ENCODE peak calls at places on chromosomes 5 and 9, in four cellular contexts. F is WTC11, E is HepG2, X is K562. W is an unnamed sample.

GRCh38 chr9:34179528-34180138 is 790 bp downstream of the UBAP1 start:
- DNase-seq in E (no peak), X (no peak), F (no peak), W (peak; percentile 58)

GRCh38 chr9:131530930-131531832 is at the start of gene UCK1:
- DNase-seq in X (peak; percentile 99), E (peak; percentile 42), F (peak; percentile 79), W (peak; percentile 83)

GRCh38 chr9:92245005-92245797 is 48.3 kb downstream of the IARS1 start:
- DNase-seq in F (no peak), E (no peak), X (no peak), W (no peak)

GRCh38 chr5:111530298-111530740 is 18.0 kb upstream of the STARD4 start:
- DNase-seq in X (peak; percentile 60), F (no peak), E (peak; percentile 15), W (peak; percentile 90)

GRCh38 chr9:36127652-36128244 is 8.8 kb upstream of the GLIPR2 start:
- DNase-seq in X (no peak), E (no peak), F (no peak), W (no peak)

GRCh38 chr9:10806873-10807272 is 194.1 kb upstream of the PTPRD start:
- DNase-seq in F (no peak), X (no peak), E (no peak), W (no peak)

GRCh38 chr9:3043369-3043768 is 199.5 kb upstream of the PUM3 start:
- DNase-seq in E (no peak), X (no peak), F (no peak), W (no peak)

GRCh38 chr9:134940236-134941208 is 22.8 kb upstream of the FCN1 start:
- DNase-seq in E (no peak), X (no peak), F (no peak), W (no peak)

GRCh38 chr5:91219803-91220371 is 163.2 kb downstream of the ARRDC3 start:
- DNase-seq in F (no peak), X (peak; percentile 29), E (no peak), W (peak; percentile 24)

GRCh38 chr9:17134843-17135577 is at the start of gene CNTLN:
- DNase-seq in X (no peak), F (peak; percentile 98), E (peak; percentile 67), W (peak; percentile 93)

GRCh38 chr5:150497274-150497988 is 10.5 kb upstream of the NDST1 start:
- DNase-seq in X (no peak), E (no peak), F (no peak), W (peak; percentile 99)

GRCh38 chr5:10595305-10595677 is 31.4 kb downstream of the ANKRD33B start:
- DNase-seq in E (no peak), F (no peak), X (no peak), W (no peak)

GRCh38 chr9:18905033-18905882 is 127.8 kb downstream of the SAXO1 start:
- DNase-seq in X (no peak), E (no peak), F (no peak), W (no peak)

GRCh38 chr5:6722015-6722414 is 8.8 kb downstream of the TENT4A start:
- DNase-seq in X (no peak), F (no peak), E (no peak), W (no peak)

GRCh38 chr9:110891760-110892159 is 146.5 kb downstream of the LPAR1 start:
- DNase-seq in X (no peak), F (no peak), E (no peak), W (no peak)

GRCh38 chr9:92108122-92108521 is 7.1 kb downstream of the SPTLC1 start:
- DNase-seq in E (no peak), F (no peak), X (no peak), W (no peak)

GRCh38 chr9:114287763-114288232 is 35.1 kb upstream of the ORM1 start:
- DNase-seq in E (no peak), F (no peak), X (no peak), W (no peak)

GRCh38 chr9:128409998-128410397 is 10.7 kb upstream of the CERCAM start:
- DNase-seq in X (peak; percentile 33), F (peak; percentile 50), E (peak; percentile 24), W (peak; percentile 59)

GRCh38 chr5:160199410-160199911 is 29.8 kb upstream of the FABP6 start:
- DNase-seq in E (no peak), F (peak; percentile 72), X (peak; percentile 87), W (peak; percentile 77)

GRCh38 chr5:66694036-66694435 is 97.8 kb downstream of the MAST4 start:
- DNase-seq in F (no peak), E (no peak), X (no peak), W (no peak)

GRCh38 chr9:92538541-92538940 is 2.8 kb upstream of the ECM2 start:
- DNase-seq in E (no peak), X (no peak), F (no peak), W (no peak)

GRCh38 chr5:133054697-133055471 is 3.1 kb downstream of the HSPA4 start:
- DNase-seq in E (no peak), X (no peak), F (no peak), W (no peak)

GRCh38 chr5:133053463-133053862 is 1.6 kb downstream of the HSPA4 start:
- DNase-seq in E (no peak), X (no peak), F (no peak), W (no peak)

GRCh38 chr5:133052317-133053175 is 733 bp downstream of the HSPA4 start:
- DNase-seq in X (peak; percentile 63), F (peak; percentile 43), E (no peak), W (peak; percentile 52)

GRCh38 chr5:133059621-133060020 is 7.8 kb downstream of the HSPA4 start:
- DNase-seq in F (no peak), X (no peak), E (no peak), W (no peak)

DNA sequence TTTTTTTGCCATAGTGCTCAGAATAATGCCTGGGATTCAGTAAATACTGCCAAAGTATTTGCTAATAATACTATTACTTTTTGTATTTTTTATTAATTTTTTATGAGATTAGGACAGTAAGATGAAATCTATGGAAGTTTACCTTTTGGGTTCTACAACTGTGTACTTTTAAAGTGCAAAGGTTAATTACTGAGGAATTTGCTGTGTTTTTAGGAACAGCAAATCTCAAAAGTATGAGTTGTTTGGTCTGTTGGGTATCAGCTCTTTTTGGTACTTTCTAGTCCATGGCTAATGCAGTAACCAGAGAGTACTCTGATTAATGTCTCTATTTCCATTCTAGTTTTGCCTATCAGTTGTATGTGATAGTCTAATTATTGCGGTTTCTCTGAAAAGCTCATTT is 5.1 kb downstream of the HSPA4 start:
- DNase-seq in X (no peak), E (no peak), F (no peak), W (no peak)
- TF ChIP-seq HMGXB4 in X (no peak), E (no peak), F (no peak), W (no peak)

DNA sequence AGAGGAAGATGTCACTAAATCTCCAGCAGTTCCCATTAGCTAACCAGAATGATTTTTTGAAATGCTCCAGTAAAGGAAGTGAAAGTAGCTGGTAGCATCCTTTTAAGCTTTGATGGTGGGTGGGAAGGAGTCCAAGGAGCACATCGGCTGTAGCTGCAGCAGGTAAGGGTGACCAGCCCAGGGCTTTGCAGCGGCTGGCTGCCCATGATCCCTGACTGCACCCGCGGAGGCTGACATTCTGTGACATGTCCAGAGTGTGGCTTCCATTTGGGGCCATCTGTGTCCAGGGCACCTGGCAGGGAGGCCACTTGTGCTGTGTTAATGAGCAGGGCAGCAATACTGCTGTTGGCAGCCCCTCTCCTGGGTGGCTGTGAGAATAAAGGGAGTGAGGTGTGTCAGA is 166.0 kb downstream of the GADD45G start:
- DNase-seq in F (no peak), X (no peak), E (no peak), W (no peak)
- TF ChIP-seq HMGXB4 in F (no peak), X (no peak), E (no peak), W (no peak)

GRCh38 chr5:142246263-142246662 is 78.6 kb downstream of the SPRY4 start:
- DNase-seq in E (peak; percentile 25), X (no peak), F (no peak), W (no peak)
- TF ChIP-seq HMGXB4 in E (no peak), X (no peak), F (no peak), W (no peak)

GRCh38 chr9:137836831-137837241 is 40.7 kb upstream of the CACNA1B start:
- DNase-seq in X (no peak), F (no peak), E (no peak), W (no peak)
- TF ChIP-seq HMGXB4 in X (no peak), F (no peak), E (no peak), W (no peak)

GRCh38 chr5:3234566-3234965 is 361.1 kb upstream of the IRX1 start:
- DNase-seq in F (no peak), X (no peak), E (no peak), W (no peak)
- TF ChIP-seq HMGXB4 in F (no peak), X (no peak), E (no peak), W (no peak)

GRCh38 chr5:77632526-77633268 is 5.8 kb downstream of the OTP start:
- DNase-seq in F (peak; percentile 47), E (no peak), X (no peak), W (no peak)
- TF ChIP-seq HMGXB4 in F (no peak), E (no peak), X (no peak), W (no peak)

DNA sequence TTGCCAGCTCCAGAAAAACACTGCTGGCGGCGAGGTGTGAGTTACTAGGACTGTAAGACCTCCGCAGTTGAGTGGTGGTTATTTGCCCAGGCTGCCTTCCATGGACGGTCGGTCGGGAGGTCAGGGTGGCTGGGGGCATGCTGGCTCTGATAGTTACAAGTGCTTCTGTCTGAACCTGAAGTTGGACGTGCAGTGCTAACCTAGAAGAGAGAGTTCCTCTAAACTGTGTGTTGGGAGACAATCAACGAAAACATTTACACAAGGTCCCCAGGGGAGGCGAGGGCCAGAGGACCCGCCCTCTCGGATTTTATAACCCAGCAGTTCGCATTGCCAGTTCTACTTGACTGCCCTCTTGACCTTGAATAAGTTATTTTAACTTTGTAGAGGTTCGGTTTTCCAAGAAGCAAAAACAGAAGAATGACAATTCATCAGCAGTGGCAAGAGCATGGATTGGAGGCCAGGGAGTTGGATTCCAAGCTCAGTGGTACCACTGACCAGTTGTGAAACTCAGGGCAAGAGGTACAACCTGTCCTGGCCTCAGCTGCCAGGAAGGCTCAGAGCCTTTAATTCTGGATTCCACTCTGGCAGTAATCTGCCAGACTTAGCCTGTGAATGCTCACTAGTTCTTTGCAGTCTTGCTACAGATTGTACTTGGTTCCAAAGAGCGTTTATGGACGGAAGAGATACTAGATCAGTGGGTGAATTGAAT is 28.7 kb upstream of the PDE8B start:
- DNase-seq in E (no peak), X (no peak), F (no peak), W (no peak)
- TF ChIP-seq HMGXB4 in E (no peak), X (no peak), F (no peak), W (no peak)

GRCh38 chr5:14143509-14143842 is 334 bp downstream of the TRIO start:
- DNase-seq in E (no peak), X (peak; percentile 76), F (no peak), W (no peak)
- TF ChIP-seq HMGXB4 in E (no peak), X (no peak), F (no peak), W (no peak)